ENCODE peak calls at places on chromosomes 6 and 20, in ten cellular contexts. O, P, C, K, I, Y, R, G, E and U are unnamed samples.

GRCh38 chr6:39088331-39088730 is 26.7 kb downstream of the SAYSD1 start:
- DNase-seq in O (peak; percentile 6), P (peak; percentile 50), C (no peak), K (no peak), I (no peak), Y (peak; percentile 75), R (peak; percentile 66), G (peak; percentile 41), E (no peak), U (no peak)

GRCh38 chr6:68651018-68651985 is 16.2 kb downstream of the ADGRB3 start:
- DNase-seq in O (peak; percentile 23), P (no peak), C (no peak), K (no peak), I (no peak), Y (no peak), R (no peak), G (no peak), E (no peak), U (no peak)

GRCh38 chr6:44920952-44921491 is 407.1 kb upstream of the RUNX2 start:
- DNase-seq in O (peak; percentile 23), P (no peak), C (no peak), K (no peak), I (no peak), Y (no peak), R (no peak), G (peak; percentile 15), E (no peak), U (no peak)

GRCh38 chr6:20830576-20830975 is 296.3 kb downstream of the CDKAL1 start:
- DNase-seq in O (no peak), P (no peak), C (no peak), K (no peak), I (no peak), Y (no peak), R (no peak), G (peak; percentile 17), E (no peak), U (no peak)

GRCh38 chr20:59749293-59749680 is 144.9 kb downstream of the PHACTR3 start:
- DNase-seq in O (no peak), P (no peak), C (no peak), K (peak; percentile 45), I (no peak), Y (no peak), R (no peak), G (peak; percentile 33), E (no peak), U (no peak)

GRCh38 chr6:47251396-47251795 is 58.3 kb downstream of the TNFRSF21 start:
- DNase-seq in O (no peak), P (no peak), C (no peak), K (no peak), I (no peak), Y (no peak), R (no peak), G (no peak), E (no peak), U (no peak)

GRCh38 chr20:34978092-34978744 is 22.6 kb downstream of the MYH7B start:
- DNase-seq in O (no peak), P (no peak), C (no peak), K (no peak), I (no peak), Y (no peak), R (no peak), G (no peak), E (no peak), U (no peak)

GRCh38 chr20:50196248-50196647 is 5.6 kb downstream of the CEBPB start:
- DNase-seq in O (no peak), P (no peak), C (no peak), K (no peak), I (no peak), Y (no peak), R (no peak), G (no peak), E (no peak), U (no peak)

GRCh38 chr6:1535295-1535694 is 74.4 kb upstream of the FOXC1 start:
- DNase-seq in O (no peak), P (no peak), C (peak; percentile 67), K (no peak), I (no peak), Y (no peak), R (no peak), G (peak; percentile 53), E (no peak), U (no peak)

GRCh38 chr6:125519367-125519766 is 217.6 kb upstream of the HDDC2 start:
- DNase-seq in O (peak; percentile 29), P (no peak), C (no peak), K (no peak), I (no peak), Y (no peak), R (no peak), G (peak; percentile 57), E (no peak), U (no peak)

GRCh38 chr6:133623065-133623464 is 265.8 kb upstream of the TCF21 start:
- DNase-seq in O (no peak), P (no peak), C (no peak), K (no peak), I (no peak), Y (no peak), R (no peak), G (peak; percentile 39), E (no peak), U (no peak)

GRCh38 chr6:61711849-61712248 is 574.2 kb downstream of the KHDRBS2 start:
- DNase-seq in O (no peak), P (peak; percentile 33), C (no peak), K (no peak), I (no peak), Y (no peak), R (peak; percentile 2), G (no peak), E (no peak), U (no peak)

GRCh38 chr6:37137201-37137880 is 32.6 kb upstream of the PIM1 start:
- DNase-seq in O (peak; percentile 24), P (no peak), C (peak; percentile 95), K (no peak), I (no peak), Y (peak; percentile 49), R (no peak), G (peak; percentile 99), E (no peak), U (no peak)

GRCh38 chr6:87762116-87762515 is 60.1 kb upstream of the AKIRIN2 start:
- DNase-seq in O (no peak), P (no peak), C (no peak), K (no peak), I (no peak), Y (no peak), R (no peak), G (no peak), E (no peak), U (no peak)

GRCh38 chr6:10111975-10112374 is 302.9 kb downstream of the TFAP2A start:
- DNase-seq in O (no peak), P (no peak), C (no peak), K (no peak), I (no peak), Y (no peak), R (no peak), G (no peak), E (no peak), U (no peak)

GRCh38 chr20:51500311-51500710 is 42.2 kb downstream of the NFATC2 start:
- DNase-seq in O (no peak), P (no peak), C (no peak), K (no peak), I (no peak), Y (no peak), R (no peak), G (no peak), E (peak; percentile 68), U (peak; percentile 61)

GRCh38 chr6:128131566-128131965 is 230.7 kb upstream of the THEMIS start:
- DNase-seq in O (peak; percentile 56), P (no peak), C (no peak), K (no peak), I (no peak), Y (no peak), R (no peak), G (no peak), E (no peak), U (no peak)

GRCh38 chr6:147909645-147910044 is 401.2 kb downstream of the SAMD5 start:
- DNase-seq in O (peak; percentile 19), P (no peak), C (no peak), K (no peak), I (no peak), Y (no peak), R (no peak), G (peak; percentile 82), E (no peak), U (no peak)

GRCh38 chr20:38123021-38123587 is 42.0 kb downstream of the TGM2 start:
- DNase-seq in O (peak; percentile 15), P (no peak), C (no peak), K (no peak), I (peak; percentile 35), Y (no peak), R (no peak), G (no peak), E (no peak), U (no peak)

GRCh38 chr6:127267742-127268588 is 1.3 kb downstream of the RNF146 start:
- DNase-seq in O (peak; percentile 73), P (no peak), C (no peak), K (no peak), I (no peak), Y (no peak), R (no peak), G (no peak), E (no peak), U (no peak)

GRCh38 chr6:83518946-83519489 is 6.7 kb downstream of the PRSS35 start:
- DNase-seq in O (peak; percentile 15), P (no peak), C (no peak), K (no peak), I (no peak), Y (no peak), R (no peak), G (peak; percentile 19), E (no peak), U (no peak)

GRCh38 chr6:40819182-40819834 is 219.7 kb downstream of the UNC5CL start:
- DNase-seq in O (no peak), P (no peak), C (no peak), K (no peak), I (peak; percentile 55), Y (no peak), R (no peak), G (no peak), E (no peak), U (no peak)

GRCh38 chr6:44531447-44532015 is 144.0 kb downstream of the CDC5L start:
- DNase-seq in O (no peak), P (no peak), C (no peak), K (no peak), I (no peak), Y (no peak), R (no peak), G (no peak), E (no peak), U (no peak)

GRCh38 chr20:9490171-9490570 is 24.2 kb upstream of the LAMP5 start:
- DNase-seq in O (no peak), P (no peak), C (no peak), K (no peak), I (no peak), Y (no peak), R (no peak), G (no peak), E (no peak), U (no peak)

GRCh38 chr6:163446529-163446928 is 32.0 kb downstream of the QKI start:
- DNase-seq in O (no peak), P (no peak), C (no peak), K (no peak), I (no peak), Y (no peak), R (no peak), G (no peak), E (no peak), U (no peak)

GRCh38 chr6:101509556-101509955 is 116.0 kb downstream of the GRIK2 start:
- DNase-seq in O (no peak), P (no peak), C (no peak), K (no peak), I (no peak), Y (no peak), R (no peak), G (no peak), E (no peak), U (no peak)

GRCh38 chr20:1973921-1974440 is 19.9 kb downstream of the PDYN start:
- DNase-seq in O (no peak), P (no peak), C (no peak), K (no peak), I (no peak), Y (no peak), R (no peak), G (no peak), E (no peak), U (no peak)

GRCh38 chr6:137170266-137171052 is 3.0 kb downstream of the IL22RA2 start:
- DNase-seq in O (no peak), P (no peak), C (no peak), K (no peak), I (no peak), Y (no peak), R (no peak), G (no peak), E (no peak), U (no peak)